ENCODE peak calls at places on chromosome 1, in four cellular contexts. One of them, this sample, is unnamed.

GRCh38 chr1:44377925-44378784 is 23.1 kb upstream of the ERI3 start:
- DNase-seq in K562: peak
- DNase-seq in WTC11: peak
- DNase-seq in GM12878: no peak
- DNase-seq in this sample: peak

GRCh38 chr1:115229016-115229415 is 109.0 kb downstream of the NGF start:
- DNase-seq in K562: no peak
- DNase-seq in WTC11: no peak
- DNase-seq in GM12878: no peak
- DNase-seq in this sample: no peak

GRCh38 chr1:161200992-161201827 is 957 bp upstream of the NDUFS2 start:
- DNase-seq in K562: no peak
- DNase-seq in WTC11: no peak
- DNase-seq in GM12878: no peak
- DNase-seq in this sample: no peak

GRCh38 chr1:244640917-244641316 is 12.0 kb upstream of the DESI2 start:
- DNase-seq in K562: no peak
- DNase-seq in WTC11: no peak
- DNase-seq in GM12878: no peak
- DNase-seq in this sample: no peak

GRCh38 chr1:3483801-3484444 is 29.5 kb downstream of the ARHGEF16 start:
- DNase-seq in K562: peak
- DNase-seq in WTC11: peak
- DNase-seq in GM12878: no peak
- DNase-seq in this sample: peak

GRCh38 chr1:229434005-229434640 is at the start of gene ACTA1:
- DNase-seq in K562: no peak
- DNase-seq in WTC11: peak
- DNase-seq in GM12878: no peak
- DNase-seq in this sample: no peak

GRCh38 chr1:108962681-108963051 is 618 bp downstream of the CLCC1 start:
- DNase-seq in K562: no peak
- DNase-seq in WTC11: peak
- DNase-seq in GM12878: no peak
- DNase-seq in this sample: peak

GRCh38 chr1:93625582-93626327 is 55.9 kb downstream of the BCAR3 start:
- DNase-seq in K562: no peak
- DNase-seq in WTC11: no peak
- DNase-seq in GM12878: no peak
- DNase-seq in this sample: no peak

GRCh38 chr1:233252436-233252835 is 43.1 kb downstream of the PCNX2 start:
- DNase-seq in K562: no peak
- DNase-seq in WTC11: no peak
- DNase-seq in GM12878: no peak
- DNase-seq in this sample: no peak

GRCh38 chr1:109969430-109969829 is 15.1 kb upstream of the AHCYL1 start:
- DNase-seq in K562: no peak
- DNase-seq in WTC11: no peak
- DNase-seq in GM12878: no peak
- DNase-seq in this sample: no peak

GRCh38 chr1:2820731-2821372 is 19.4 kb upstream of the TTC34 start:
- DNase-seq in K562: no peak
- DNase-seq in WTC11: no peak
- DNase-seq in GM12878: no peak
- DNase-seq in this sample: no peak

GRCh38 chr1:19661721-19662228 is 2.9 kb upstream of the HTR6 start:
- DNase-seq in K562: no peak
- DNase-seq in WTC11: no peak
- DNase-seq in GM12878: no peak
- DNase-seq in this sample: no peak

GRCh38 chr1:65924471-65924870 is 131.8 kb downstream of the PDE4B start:
- DNase-seq in K562: no peak
- DNase-seq in WTC11: no peak
- DNase-seq in GM12878: no peak
- DNase-seq in this sample: no peak

GRCh38 chr1:160161965-160162705 is 10.7 kb downstream of the ATP1A4 start:
- DNase-seq in K562: peak
- DNase-seq in WTC11: peak
- DNase-seq in GM12878: no peak
- DNase-seq in this sample: peak

GRCh38 chr1:100440075-100440809 is 87.9 kb downstream of the CDC14A start:
- DNase-seq in K562: peak
- DNase-seq in WTC11: no peak
- DNase-seq in GM12878: no peak
- DNase-seq in this sample: peak
- TF ChIP-seq TCF7 in K562: no peak
- TF ChIP-seq TCF7 in WTC11: no peak
- TF ChIP-seq TCF7 in GM12878: no peak
- TF ChIP-seq TCF7 in this sample: no peak

GRCh38 chr1:12215118-12215517 is 14.7 kb upstream of the VPS13D start:
- DNase-seq in K562: no peak
- DNase-seq in WTC11: no peak
- DNase-seq in GM12878: no peak
- DNase-seq in this sample: no peak
- TF ChIP-seq TCF7 in K562: no peak
- TF ChIP-seq TCF7 in WTC11: no peak
- TF ChIP-seq TCF7 in GM12878: no peak
- TF ChIP-seq TCF7 in this sample: no peak

GRCh38 chr1:78619446-78619802 is 824 bp upstream of the IFI44L start:
- DNase-seq in K562: no peak
- DNase-seq in WTC11: no peak
- DNase-seq in GM12878: no peak
- DNase-seq in this sample: no peak
- TF ChIP-seq TCF7 in K562: no peak
- TF ChIP-seq TCF7 in WTC11: no peak
- TF ChIP-seq TCF7 in GM12878: no peak
- TF ChIP-seq TCF7 in this sample: no peak

DNA sequence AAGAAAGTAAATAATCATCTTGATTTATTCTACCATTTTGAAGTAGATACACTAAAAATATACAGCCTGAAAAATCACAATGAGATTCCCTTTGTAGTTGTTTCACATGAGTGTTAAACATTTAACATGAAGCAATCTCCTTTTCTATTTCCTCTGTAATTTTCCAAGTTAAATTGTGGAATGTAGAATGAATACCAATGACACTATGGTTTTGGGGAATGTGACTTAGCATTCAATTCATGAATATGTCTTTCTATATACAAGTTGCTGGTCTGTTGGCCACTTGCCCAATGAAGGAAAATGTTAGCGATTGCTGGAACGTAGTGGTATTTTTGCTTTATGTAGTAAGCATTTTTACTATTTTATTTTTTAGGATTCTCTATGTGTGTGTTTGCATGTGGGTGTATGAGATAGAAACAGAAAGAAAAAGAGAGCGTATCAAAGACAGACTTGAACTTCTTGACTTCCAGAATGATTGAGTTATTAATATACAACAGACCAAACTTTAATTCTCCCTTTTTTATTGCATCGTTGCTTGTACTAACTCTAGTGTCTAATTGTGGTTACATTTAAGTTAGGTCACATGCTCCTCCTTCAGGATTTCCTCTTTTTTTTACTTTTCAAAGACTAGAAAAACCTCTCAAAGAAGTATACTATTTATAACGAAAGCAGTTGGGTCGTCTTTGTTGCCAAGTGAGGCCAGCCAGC is 5.9 kb downstream of the TGFB2 start:
- DNase-seq in K562: no peak
- DNase-seq in WTC11: no peak
- DNase-seq in GM12878: no peak
- DNase-seq in this sample: no peak
- TF ChIP-seq TCF7 in K562: no peak
- TF ChIP-seq TCF7 in WTC11: no peak
- TF ChIP-seq TCF7 in GM12878: no peak
- TF ChIP-seq TCF7 in this sample: no peak

GRCh38 chr1:9472386-9473031 is 66.8 kb upstream of the SLC25A33 start:
- DNase-seq in K562: no peak
- DNase-seq in WTC11: no peak
- DNase-seq in GM12878: no peak
- DNase-seq in this sample: no peak

GRCh38 chr1:9476790-9477463 is 62.3 kb upstream of the SLC25A33 start:
- DNase-seq in K562: no peak
- DNase-seq in WTC11: no peak
- DNase-seq in GM12878: no peak
- DNase-seq in this sample: no peak

GRCh38 chr1:9477535-9477934 is 61.7 kb upstream of the SLC25A33 start:
- DNase-seq in K562: no peak
- DNase-seq in WTC11: no peak
- DNase-seq in GM12878: no peak
- DNase-seq in this sample: no peak

GRCh38 chr1:9475061-9475627 is 64.1 kb upstream of the SLC25A33 start:
- DNase-seq in K562: no peak
- DNase-seq in WTC11: no peak
- DNase-seq in GM12878: no peak
- DNase-seq in this sample: no peak

DNA sequence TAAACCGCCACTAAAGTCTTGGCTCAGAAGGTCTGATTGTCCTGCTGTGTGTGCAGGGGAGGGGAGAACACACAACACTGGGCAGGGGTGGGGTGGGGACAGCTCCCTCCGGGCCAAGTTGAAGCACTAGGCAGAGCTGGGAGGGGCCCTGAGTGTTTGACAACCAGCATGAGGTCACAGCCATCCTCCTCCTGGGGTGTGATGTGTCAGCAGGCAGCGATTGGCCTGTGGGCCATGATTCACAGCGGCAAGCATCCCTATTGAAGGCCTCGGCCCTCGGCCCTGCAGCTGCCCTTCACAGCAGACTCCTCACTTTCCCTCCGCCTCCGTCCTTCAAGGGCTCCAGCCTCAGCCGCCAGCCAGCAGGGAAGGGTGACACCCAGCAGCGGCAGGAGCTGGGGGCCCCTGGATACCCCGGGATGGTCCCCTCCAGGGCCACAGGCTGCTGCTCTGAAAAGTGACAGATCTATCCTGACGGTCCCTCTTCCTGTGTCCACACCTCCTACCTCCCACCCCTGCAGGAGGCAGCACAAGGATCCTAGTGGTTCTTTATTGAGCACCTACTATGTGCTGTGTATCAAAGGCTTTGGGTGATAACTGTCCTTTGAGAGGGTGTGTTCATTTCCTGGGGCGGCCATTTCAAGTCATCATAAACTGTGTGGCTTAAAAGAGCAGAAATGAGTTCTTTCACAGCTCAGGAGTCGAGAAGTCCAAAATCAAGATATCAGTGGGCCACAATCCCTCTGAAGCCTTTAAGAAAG is 66.1 kb upstream of the SLC25A33 start:
- DNase-seq in K562: peak
- DNase-seq in WTC11: no peak
- DNase-seq in GM12878: no peak
- DNase-seq in this sample: no peak
- TF ChIP-seq TCF7 in K562: no peak
- TF ChIP-seq TCF7 in WTC11: no peak
- TF ChIP-seq TCF7 in GM12878: no peak
- TF ChIP-seq TCF7 in this sample: no peak

GRCh38 chr1:117301906-117302305 is 65.3 kb upstream of the MAN1A2 start:
- DNase-seq in K562: no peak
- DNase-seq in WTC11: no peak
- DNase-seq in GM12878: no peak
- DNase-seq in this sample: no peak
- TF ChIP-seq TCF7 in K562: no peak
- TF ChIP-seq TCF7 in WTC11: no peak
- TF ChIP-seq TCF7 in GM12878: no peak
- TF ChIP-seq TCF7 in this sample: no peak

GRCh38 chr1:226934483-226935237 is 5.4 kb upstream of the COQ8A start:
- DNase-seq in K562: no peak
- DNase-seq in WTC11: no peak
- DNase-seq in GM12878: no peak
- DNase-seq in this sample: no peak
- TF ChIP-seq TCF7 in K562: no peak
- TF ChIP-seq TCF7 in WTC11: no peak
- TF ChIP-seq TCF7 in GM12878: no peak
- TF ChIP-seq TCF7 in this sample: no peak

DNA sequence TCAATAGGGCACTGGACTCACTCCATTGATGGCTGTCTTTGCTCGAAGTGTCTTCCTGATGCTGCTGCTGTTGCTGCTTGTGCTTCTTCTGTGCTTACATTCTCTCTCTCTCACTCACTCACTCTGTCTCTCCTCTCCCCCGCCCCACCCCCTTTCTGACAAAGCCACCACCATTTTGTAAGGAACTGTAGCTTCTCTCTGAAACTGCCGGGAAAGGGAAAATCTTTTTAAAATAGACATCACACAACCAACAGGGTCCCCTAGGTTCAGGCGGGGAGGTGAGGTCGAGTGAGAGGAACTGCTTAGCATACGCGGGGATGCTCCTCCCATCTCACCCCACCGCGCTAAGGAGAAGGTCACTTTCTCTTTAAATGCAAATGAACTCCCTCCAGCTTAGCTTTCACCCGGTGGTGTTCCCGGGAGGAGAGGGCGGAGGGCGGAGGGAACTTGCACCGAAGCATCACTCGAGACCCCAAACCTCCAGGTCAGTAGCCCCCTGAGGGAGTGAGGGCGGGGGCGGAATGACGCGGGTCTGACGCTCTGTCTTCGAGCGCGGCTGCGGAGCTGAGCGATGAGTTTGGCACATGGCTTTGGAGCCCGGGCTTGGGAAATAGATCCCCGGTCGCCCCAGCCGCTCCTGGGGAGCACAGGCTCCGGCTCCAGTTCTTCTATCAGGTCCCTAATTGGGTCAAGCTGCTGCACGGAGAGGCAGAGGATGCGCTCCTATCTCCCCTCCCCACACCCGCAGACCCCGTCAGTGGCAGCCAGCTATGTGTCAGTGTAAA is at the start of gene CCDC28B:
- DNase-seq in K562: peak
- DNase-seq in WTC11: peak
- DNase-seq in GM12878: peak
- DNase-seq in this sample: no peak
- TF ChIP-seq TCF7 in K562: no peak
- TF ChIP-seq TCF7 in WTC11: no peak
- TF ChIP-seq TCF7 in GM12878: no peak
- TF ChIP-seq TCF7 in this sample: no peak

DNA sequence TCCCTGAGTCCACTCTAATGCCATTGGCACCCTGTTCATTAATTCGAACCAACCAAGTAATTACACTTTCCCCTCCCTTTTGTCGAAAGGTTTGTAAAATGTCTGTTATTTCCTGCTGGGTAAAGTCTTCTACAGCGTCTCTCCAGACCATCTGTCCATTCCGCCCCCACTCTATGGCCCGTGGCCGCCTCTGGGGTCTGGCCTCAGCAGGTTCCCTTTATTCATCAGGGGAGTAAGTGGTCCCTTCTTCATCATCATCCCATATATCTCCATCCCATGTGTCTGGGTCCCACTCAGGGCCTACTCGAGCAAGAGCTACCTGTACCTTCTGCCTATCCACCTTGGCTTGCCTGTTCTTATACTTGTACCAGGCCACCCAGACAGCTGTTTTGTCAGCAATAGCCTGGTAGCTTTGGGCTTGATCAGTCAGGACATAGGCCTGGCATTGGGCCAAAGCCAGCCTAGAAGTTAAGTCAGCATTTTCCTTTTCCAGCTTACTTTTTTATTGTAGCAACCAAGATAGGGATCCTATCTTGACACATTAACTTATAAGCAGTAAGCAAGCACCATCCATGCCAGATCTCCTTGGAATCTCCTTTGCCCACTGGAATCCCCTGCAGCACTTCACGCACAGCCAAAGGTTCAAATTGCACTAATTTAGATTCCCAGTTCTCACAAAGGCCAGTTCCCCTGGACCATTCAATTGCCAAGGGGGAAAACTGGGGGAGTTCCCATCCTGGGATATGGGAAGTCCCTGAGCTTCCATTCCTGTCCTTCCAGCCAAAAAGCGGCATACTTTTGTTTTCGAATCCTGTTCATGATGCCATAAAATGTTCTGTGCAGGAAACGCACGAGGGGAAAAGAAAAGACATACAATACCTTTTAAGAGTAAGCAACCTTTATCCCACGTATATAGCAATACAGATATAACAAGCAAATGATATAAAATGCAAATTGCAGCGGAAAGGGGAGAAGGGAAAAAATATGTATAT is 6.6 kb upstream of the STUM start:
- DNase-seq in K562: no peak
- DNase-seq in WTC11: no peak
- DNase-seq in GM12878: no peak
- DNase-seq in this sample: no peak
- TF ChIP-seq TCF7 in K562: no peak
- TF ChIP-seq TCF7 in WTC11: no peak
- TF ChIP-seq TCF7 in GM12878: no peak
- TF ChIP-seq TCF7 in this sample: no peak

This sample was measured in HepG2.